ENCODE peak calls at places on chromosomes 1 and 21, in four cellular contexts. One of them, this sample, is unnamed.

GRCh38 chr1:230340778-230341546 is 85.2 kb downstream of the PGBD5 start:
- DNase-seq in type B pancreatic cell: no peak
- DNase-seq in GM12864: no peak
- DNase-seq in MCF 10A: no peak
- DNase-seq in this sample: no peak

GRCh38 chr1:51301844-51302162 is 28.6 kb downstream of the TTC39A start:
- DNase-seq in type B pancreatic cell: no peak
- DNase-seq in MCF 10A: no peak
- DNase-seq in GM12864: no peak
- DNase-seq in this sample: no peak

GRCh38 chr1:222546548-222547259 is 1.2 kb downstream of the HHIPL2 start:
- DNase-seq in type B pancreatic cell: no peak
- DNase-seq in GM12864: no peak
- DNase-seq in MCF 10A: peak; percentile 98
- DNase-seq in this sample: no peak

GRCh38 chr21:39373634-39374033 is 24.7 kb upstream of the HMGN1 start:
- DNase-seq in MCF 10A: peak; percentile 39
- DNase-seq in type B pancreatic cell: no peak
- DNase-seq in GM12864: no peak
- DNase-seq in this sample: no peak

GRCh38 chr1:119917304-119918055 is 21.2 kb upstream of the ADAM30 start:
- DNase-seq in type B pancreatic cell: no peak
- DNase-seq in MCF 10A: peak; percentile 23
- DNase-seq in GM12864: no peak
- DNase-seq in this sample: no peak

GRCh38 chr1:212221801-212222200 is 63.4 kb upstream of the PPP2R5A start:
- DNase-seq in MCF 10A: no peak
- DNase-seq in type B pancreatic cell: no peak
- DNase-seq in GM12864: no peak
- DNase-seq in this sample: no peak

GRCh38 chr1:8312235-8313218 is 5.4 kb upstream of the SLC45A1 start:
- DNase-seq in MCF 10A: no peak
- DNase-seq in GM12864: no peak
- DNase-seq in type B pancreatic cell: no peak
- DNase-seq in this sample: no peak

GRCh38 chr1:50637460-50637859 is 214.2 kb upstream of the DMRTA2 start:
- DNase-seq in GM12864: no peak
- DNase-seq in MCF 10A: no peak
- DNase-seq in type B pancreatic cell: no peak
- DNase-seq in this sample: no peak

GRCh38 chr21:39537571-39537970 is 75.2 kb upstream of the B3GALT5 start:
- DNase-seq in GM12864: no peak
- DNase-seq in MCF 10A: no peak
- DNase-seq in type B pancreatic cell: no peak
- DNase-seq in this sample: no peak

GRCh38 chr21:34846601-34847112 is 177.9 kb downstream of the CLIC6 start:
- DNase-seq in type B pancreatic cell: no peak
- DNase-seq in GM12864: no peak
- DNase-seq in MCF 10A: peak; percentile 93
- DNase-seq in this sample: peak; percentile 21

GRCh38 chr21:35227774-35228173 is 178.7 kb upstream of the RUNX1 start:
- DNase-seq in type B pancreatic cell: no peak
- DNase-seq in MCF 10A: no peak
- DNase-seq in GM12864: peak; percentile 41
- DNase-seq in this sample: no peak

GRCh38 chr1:26224606-26225005 is 9.4 kb upstream of the CEP85 start:
- DNase-seq in type B pancreatic cell: no peak
- DNase-seq in GM12864: no peak
- DNase-seq in MCF 10A: no peak
- DNase-seq in this sample: no peak

GRCh38 chr1:63877816-63878215 is 104.0 kb downstream of the ROR1 start:
- DNase-seq in MCF 10A: no peak
- DNase-seq in GM12864: no peak
- DNase-seq in type B pancreatic cell: no peak
- DNase-seq in this sample: no peak

GRCh38 chr1:116766616-116767469 is 12.6 kb downstream of the CD2 start:
- DNase-seq in GM12864: no peak
- DNase-seq in type B pancreatic cell: no peak
- DNase-seq in MCF 10A: no peak
- DNase-seq in this sample: no peak

GRCh38 chr1:119308806-119309205 is 59.8 kb upstream of the HAO2 start:
- DNase-seq in type B pancreatic cell: no peak
- DNase-seq in MCF 10A: no peak
- DNase-seq in GM12864: no peak
- DNase-seq in this sample: no peak

DNA sequence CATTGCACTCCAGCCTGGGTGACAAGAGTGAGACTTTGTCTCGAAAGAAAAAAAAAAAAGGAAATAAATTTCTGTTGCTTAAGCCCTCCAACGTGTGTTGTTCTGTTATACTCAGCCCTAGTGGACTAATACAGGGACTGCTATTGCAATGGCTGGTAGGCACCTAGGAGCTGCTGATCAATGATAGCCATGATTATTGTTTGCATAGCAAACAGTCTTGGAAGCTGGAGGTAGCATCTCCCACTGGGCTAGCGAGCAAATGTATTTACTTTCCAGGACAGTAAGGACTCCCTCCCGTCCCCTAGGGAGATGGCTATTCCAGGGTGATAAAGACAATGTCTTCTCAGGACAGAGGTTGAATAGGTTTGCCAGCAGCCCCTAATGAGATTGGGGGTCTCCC is 13.5 kb upstream of the TNFRSF8 start:
- DNase-seq in GM12864: no peak
- DNase-seq in type B pancreatic cell: no peak
- DNase-seq in MCF 10A: no peak
- DNase-seq in this sample: no peak
- TF ChIP-seq CTCF in GM12864: peak; percentile 45
- TF ChIP-seq CTCF in type B pancreatic cell: peak; percentile 37
- TF ChIP-seq CTCF in MCF 10A: no peak
- TF ChIP-seq CTCF in this sample: peak; percentile 52

DNA sequence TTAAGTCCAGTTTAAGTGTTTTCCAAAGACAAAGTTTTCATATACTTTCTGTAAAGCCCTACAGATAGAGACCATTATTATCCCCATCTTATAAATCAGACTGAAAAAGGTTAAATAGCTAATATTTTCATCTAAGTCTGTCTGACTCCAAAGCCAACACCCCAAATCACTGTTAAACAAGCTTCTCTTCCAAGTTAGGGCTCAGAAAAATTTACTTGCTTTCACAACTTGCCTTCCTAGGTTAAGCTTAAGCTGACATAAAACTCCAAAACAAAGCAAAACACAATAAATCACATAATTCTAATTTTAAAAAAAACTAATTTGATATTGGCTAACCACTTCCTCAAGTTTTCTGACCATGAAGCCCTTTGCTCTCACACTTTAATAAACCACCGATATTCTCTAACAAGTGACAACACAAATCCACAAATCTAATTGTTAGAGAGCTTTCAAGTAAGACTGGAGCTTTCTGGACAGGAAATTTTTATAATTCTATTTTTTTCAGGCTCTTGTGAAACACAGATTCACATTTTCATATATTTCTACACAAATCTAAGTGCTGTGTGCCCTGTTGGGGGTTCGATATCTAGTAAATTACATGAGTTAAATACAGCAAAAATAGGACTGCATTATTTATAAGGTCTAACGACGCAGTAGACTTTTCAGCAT is 2.2 kb downstream of the GNG12 start:
- DNase-seq in type B pancreatic cell: no peak
- DNase-seq in MCF 10A: no peak
- DNase-seq in GM12864: no peak
- DNase-seq in this sample: no peak
- TF ChIP-seq CTCF in type B pancreatic cell: no peak
- TF ChIP-seq CTCF in MCF 10A: no peak
- TF ChIP-seq CTCF in GM12864: no peak
- TF ChIP-seq CTCF in this sample: no peak

GRCh38 chr1:47224676-47225399 is 7.2 kb downstream of the TAL1 start:
- DNase-seq in GM12864: no peak
- DNase-seq in type B pancreatic cell: no peak
- DNase-seq in MCF 10A: no peak
- DNase-seq in this sample: no peak

GRCh38 chr1:47223174-47223920 is 8.7 kb downstream of the TAL1 start:
- DNase-seq in type B pancreatic cell: no peak
- DNase-seq in MCF 10A: no peak
- DNase-seq in GM12864: no peak
- DNase-seq in this sample: no peak

GRCh38 chr1:47219590-47220220 is 12.3 kb downstream of the TAL1 start:
- DNase-seq in MCF 10A: no peak
- DNase-seq in type B pancreatic cell: no peak
- DNase-seq in GM12864: no peak
- DNase-seq in this sample: no peak

GRCh38 chr1:47223921-47224675 is 7.9 kb downstream of the TAL1 start:
- DNase-seq in MCF 10A: no peak
- DNase-seq in type B pancreatic cell: no peak
- DNase-seq in GM12864: no peak
- DNase-seq in this sample: no peak

GRCh38 chr1:47222476-47222875 is 9.5 kb downstream of the TAL1 start:
- DNase-seq in type B pancreatic cell: no peak
- DNase-seq in MCF 10A: no peak
- DNase-seq in GM12864: no peak
- DNase-seq in this sample: no peak
- TF ChIP-seq CTCF in type B pancreatic cell: no peak
- TF ChIP-seq CTCF in MCF 10A: no peak
- TF ChIP-seq CTCF in GM12864: no peak
- TF ChIP-seq CTCF in this sample: no peak

DNA sequence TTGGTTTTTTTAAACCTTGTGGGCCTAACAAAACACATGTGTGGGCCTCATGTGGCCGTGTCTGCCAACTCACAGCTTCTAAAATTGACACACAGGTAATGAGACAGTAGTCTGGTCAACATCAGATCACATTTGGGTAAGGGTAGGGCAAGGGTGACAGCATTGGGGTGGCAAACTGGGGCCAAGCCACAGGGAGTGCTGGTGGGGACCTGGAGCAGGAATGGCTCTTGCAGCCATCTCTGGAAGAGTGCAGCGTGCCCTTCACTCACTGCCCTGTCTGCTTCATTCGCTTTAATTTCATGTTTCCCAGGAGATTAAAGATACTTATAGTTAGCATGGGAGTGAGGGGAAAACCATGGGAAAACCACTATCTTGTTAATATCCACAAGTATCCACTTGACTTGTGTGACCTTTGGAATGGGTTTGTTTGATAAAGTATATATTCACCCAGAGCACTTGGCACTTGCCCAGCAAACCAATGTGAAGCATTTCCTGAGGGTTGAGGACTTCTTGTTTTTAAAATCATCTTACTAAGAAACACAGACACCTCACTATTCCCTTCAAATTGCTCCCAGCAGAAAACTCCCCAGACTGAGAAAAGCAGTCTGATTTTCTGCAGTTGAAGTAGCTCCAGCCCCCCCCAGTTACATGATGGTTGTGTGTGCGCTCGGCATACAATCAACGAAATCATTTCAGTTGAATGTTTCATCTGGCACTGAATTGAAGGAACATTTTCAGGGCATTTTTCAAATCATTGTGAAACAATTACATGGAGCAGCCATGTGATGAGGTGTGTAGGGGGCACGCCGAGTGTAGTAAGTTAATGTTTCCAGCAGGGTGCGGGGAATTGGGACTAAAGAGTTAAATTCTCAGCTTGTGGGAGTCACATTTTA is 175.7 kb downstream of the VPS13D start:
- DNase-seq in MCF 10A: no peak
- DNase-seq in GM12864: no peak
- DNase-seq in type B pancreatic cell: no peak
- DNase-seq in this sample: no peak
- TF ChIP-seq CTCF in MCF 10A: no peak
- TF ChIP-seq CTCF in GM12864: no peak
- TF ChIP-seq CTCF in type B pancreatic cell: peak; percentile 70
- TF ChIP-seq CTCF in this sample: peak; percentile 43

GRCh38 chr1:236509203-236509602 is 14.6 kb upstream of the LGALS8 start:
- DNase-seq in MCF 10A: no peak
- DNase-seq in type B pancreatic cell: no peak
- DNase-seq in GM12864: no peak
- DNase-seq in this sample: no peak
- TF ChIP-seq CTCF in MCF 10A: no peak
- TF ChIP-seq CTCF in type B pancreatic cell: no peak
- TF ChIP-seq CTCF in GM12864: no peak
- TF ChIP-seq CTCF in this sample: no peak

GRCh38 chr1:22155517-22155916 is 12.6 kb upstream of the WNT4 start:
- DNase-seq in MCF 10A: no peak
- DNase-seq in type B pancreatic cell: no peak
- DNase-seq in GM12864: no peak
- DNase-seq in this sample: no peak

GRCh38 chr1:22150923-22151322 is 8.0 kb upstream of the WNT4 start:
- DNase-seq in MCF 10A: no peak
- DNase-seq in type B pancreatic cell: no peak
- DNase-seq in GM12864: no peak
- DNase-seq in this sample: no peak

GRCh38 chr1:22153653-22154052 is 10.8 kb upstream of the WNT4 start:
- DNase-seq in MCF 10A: no peak
- DNase-seq in type B pancreatic cell: no peak
- DNase-seq in GM12864: no peak
- DNase-seq in this sample: no peak

GRCh38 chr1:22154626-22155025 is 11.7 kb upstream of the WNT4 start:
- DNase-seq in type B pancreatic cell: no peak
- DNase-seq in GM12864: no peak
- DNase-seq in MCF 10A: no peak
- DNase-seq in this sample: no peak

GRCh38 chr1:22154063-22154462 is 11.2 kb upstream of the WNT4 start:
- DNase-seq in type B pancreatic cell: no peak
- DNase-seq in GM12864: no peak
- DNase-seq in MCF 10A: no peak
- DNase-seq in this sample: no peak
- TF ChIP-seq CTCF in type B pancreatic cell: no peak
- TF ChIP-seq CTCF in GM12864: no peak
- TF ChIP-seq CTCF in MCF 10A: no peak
- TF ChIP-seq CTCF in this sample: no peak

This sample was measured in progenitor cell of endocrine pancreas.